ENCODE peak calls at places on chromosomes 6 and 20, in seven cellular contexts. E is esophagus muscularis mucosa; D is naive thymus-derived CD4-positive, alpha-beta T cell; G is kidney; F is CD8-positive, alpha-beta T cell; Q is posterior vena cava; K is DND-41. A is an unnamed sample.

GRCh38 chr20:63295422-63295821 is 2.4 kb downstream of the COL20A1 start:
- DNase-seq in F (no peak), D (no peak), G (no peak), E (no peak), K (no peak), Q (no peak), A (no peak)

GRCh38 chr6:133242761-133243590 is 1.8 kb downstream of the EYA4 start:
- DNase-seq in K (no peak), D (no peak), F (no peak), G (peak), E (no peak), Q (no peak), A (peak)

GRCh38 chr20:18313410-18313809 is 25.1 kb downstream of the ZNF133 start:
- DNase-seq in D (no peak), F (no peak), Q (no peak), G (no peak), E (no peak), K (no peak), A (no peak)

GRCh38 chr6:103273048-103273447 is 1586.7 kb downstream of the HACE1 start:
- DNase-seq in D (no peak), G (no peak), E (no peak), Q (no peak), K (no peak), F (no peak), A (no peak)

GRCh38 chr6:14282854-14283505 is 165.4 kb downstream of the CD83 start:
- DNase-seq in Q (no peak), E (no peak), F (no peak), K (no peak), D (no peak), G (no peak), A (no peak)

GRCh38 chr6:9335470-9335869 is 900.1 kb upstream of the SLC35B3 start:
- DNase-seq in D (no peak), G (no peak), E (no peak), Q (no peak), F (no peak), K (no peak), A (no peak)

GRCh38 chr20:63139369-63139768 is 76.6 kb downstream of the YTHDF1 start:
- DNase-seq in Q (peak), E (no peak), G (no peak), F (no peak), K (no peak), D (no peak), A (no peak)

GRCh38 chr20:58669287-58670006 is 18.4 kb downstream of the STX16 start:
- DNase-seq in G (no peak), K (no peak), E (peak), Q (no peak), D (no peak), F (no peak), A (no peak)

GRCh38 chr6:9316831-9317230 is 881.5 kb upstream of the SLC35B3 start:
- DNase-seq in E (no peak), D (no peak), G (no peak), Q (no peak), F (no peak), K (no peak), A (no peak)

GRCh38 chr6:33854572-33855030 is 50.8 kb upstream of the MLN start:
- DNase-seq in D (no peak), K (no peak), G (peak), F (no peak), Q (no peak), E (no peak), A (no peak)

GRCh38 chr6:63805808-63806572 is 170.4 kb downstream of the PHF3 start:
- DNase-seq in G (no peak), Q (no peak), E (no peak), F (no peak), K (no peak), D (no peak), A (no peak)

GRCh38 chr6:46788791-46789190 is 4.4 kb upstream of the MEP1A start:
- DNase-seq in F (no peak), Q (no peak), E (no peak), D (no peak), K (no peak), G (no peak), A (no peak)

A was measured in endothelial cell.